ENCODE peak calls at places on chromosomes 11 and 22, in ten cellular contexts. K, A, V, I, P, H, J, E, Q and O are unnamed samples.

GRCh38 chr11:135069884-135070283 is 657.8 kb upstream of the B3GAT1 start:
- DNase-seq in I (no peak), P (no peak), K (no peak), J (no peak), Q (no peak), A (no peak), H (no peak), V (no peak), E (no peak), O (no peak)

GRCh38 chr11:12158926-12159325 is 48.5 kb downstream of the MICAL2 start:
- DNase-seq in Q (no peak), H (no peak), K (no peak), J (no peak), E (no peak), A (no peak), I (no peak), V (no peak), P (no peak), O (no peak)

GRCh38 chr11:114185436-114185835 is 110.8 kb upstream of the NNMT start:
- DNase-seq in V (peak), I (no peak), Q (no peak), E (no peak), H (no peak), J (no peak), A (no peak), K (no peak), P (no peak), O (no peak)

GRCh38 chr11:46305295-46305694 is 27.8 kb downstream of the CREB3L1 start:
- DNase-seq in Q (no peak), K (no peak), V (no peak), P (no peak), E (no peak), A (no peak), H (no peak), I (no peak), J (no peak), O (no peak)

GRCh38 chr11:14317659-14318325 is 41.2 kb downstream of the RRAS2 start:
- DNase-seq in I (no peak), Q (no peak), H (no peak), P (no peak), J (no peak), E (no peak), K (no peak), A (no peak), V (no peak), O (no peak)

GRCh38 chr11:19498986-19499669 is 213.5 kb upstream of the NAV2 start:
- DNase-seq in Q (no peak), I (no peak), A (no peak), K (no peak), P (no peak), H (no peak), J (no peak), V (no peak), E (no peak), O (no peak)

GRCh38 chr11:80930038-80930437 is 1489.2 kb upstream of the TENM4 start:
- DNase-seq in I (no peak), V (no peak), H (no peak), K (no peak), E (no peak), Q (no peak), A (no peak), J (no peak), P (no peak), O (no peak)

GRCh38 chr22:37427128-37427710 is at the start of gene ELFN2:
- DNase-seq in I (no peak), K (no peak), V (no peak), P (no peak), Q (no peak), H (peak), A (no peak), J (peak), E (no peak), O (no peak)

GRCh38 chr22:24025475-24025874 is 14.4 kb downstream of the CABIN1 start:
- DNase-seq in E (no peak), P (no peak), K (no peak), H (no peak), I (no peak), A (no peak), J (no peak), V (no peak), Q (no peak), O (no peak)

GRCh38 chr11:72721689-72722049 is 30.5 kb downstream of the ARAP1 start:
- DNase-seq in I (peak), E (no peak), Q (no peak), V (peak), P (peak), K (peak), A (peak), J (no peak), H (no peak), O (no peak)

GRCh38 chr22:37818397-37819099 is 4.6 kb upstream of the GALR3 start:
- DNase-seq in P (peak), K (peak), H (peak), E (no peak), A (peak), Q (no peak), I (no peak), V (peak), J (peak), O (peak)

GRCh38 chr22:30344447-30345200 is 12.1 kb downstream of the SF3A1 start:
- DNase-seq in I (no peak), P (no peak), K (peak), J (no peak), V (no peak), A (no peak), E (no peak), H (no peak), Q (no peak), O (no peak)

GRCh38 chr22:45497268-45497667 is 5.4 kb upstream of the FBLN1 start:
- DNase-seq in P (no peak), J (no peak), Q (no peak), V (no peak), H (no peak), K (no peak), E (no peak), I (no peak), A (no peak), O (no peak)

GRCh38 chr22:42697542-42698013 is 23.1 kb downstream of the A4GALT start:
- DNase-seq in E (no peak), Q (no peak), J (peak), P (no peak), H (no peak), V (peak), I (peak), A (no peak), K (no peak), O (no peak)

GRCh38 chr11:132496341-132496740 is 1036.0 kb downstream of the OPCML start:
- DNase-seq in P (no peak), Q (no peak), E (no peak), H (no peak), V (no peak), I (no peak), J (no peak), K (no peak), A (no peak), O (no peak)

GRCh38 chr11:72599325-72600117 is 74.7 kb downstream of the PDE2A start:
- DNase-seq in P (no peak), I (no peak), Q (no peak), K (no peak), H (no peak), V (no peak), E (no peak), A (no peak), J (no peak), O (no peak)

GRCh38 chr11:134655189-134655937 is 243.3 kb upstream of the B3GAT1 start:
- DNase-seq in J (no peak), P (no peak), V (peak), I (no peak), A (no peak), H (peak), K (no peak), Q (no peak), E (no peak), O (no peak)

GRCh38 chr11:113698515-113698914 is 7.6 kb downstream of the TMPRSS5 start:
- DNase-seq in Q (no peak), H (no peak), K (no peak), V (no peak), A (no peak), P (no peak), J (no peak), I (no peak), E (no peak), O (no peak)

GRCh38 chr11:134676516-134677287 is 264.7 kb upstream of the B3GAT1 start:
- DNase-seq in E (no peak), K (no peak), Q (no peak), V (no peak), A (no peak), J (no peak), H (no peak), P (no peak), I (no peak), O (no peak)

GRCh38 chr22:37781434-37782059 is 26.2 kb upstream of the GCAT start:
- DNase-seq in J (no peak), H (no peak), V (no peak), I (no peak), Q (no peak), K (no peak), A (no peak), P (no peak), E (no peak), O (no peak)

GRCh38 chr22:31944700-31945477 is 554 bp downstream of the YWHAH start:
- DNase-seq in Q (no peak), I (no peak), J (peak), A (peak), E (no peak), K (peak), P (no peak), H (peak), V (peak), O (peak)

GRCh38 chr11:108226036-108226435 is 3.2 kb downstream of the ATM start:
- DNase-seq in I (no peak), E (no peak), J (no peak), Q (no peak), P (no peak), A (no peak), V (no peak), H (no peak), K (no peak), O (no peak)

GRCh38 chr11:95372097-95372656 is 141.2 kb upstream of the SESN3 start:
- DNase-seq in H (no peak), J (no peak), I (no peak), A (no peak), E (no peak), Q (no peak), K (no peak), V (no peak), P (no peak), O (no peak)

GRCh38 chr22:24578355-24579241 is 14.3 kb downstream of the LRRC75B start:
- DNase-seq in J (no peak), Q (no peak), E (no peak), V (no peak), I (peak), K (no peak), H (no peak), P (no peak), A (no peak), O (no peak)

GRCh38 chr22:43539572-43540533 is 128.0 kb downstream of the MPPED1 start:
- DNase-seq in K (no peak), A (no peak), H (no peak), P (no peak), I (no peak), E (no peak), J (no peak), V (peak), Q (no peak), O (no peak)

GRCh38 chr11:114026355-114026754 is 33.2 kb upstream of the ZBTB16 start:
- DNase-seq in V (peak), I (no peak), P (no peak), A (no peak), K (peak), H (no peak), Q (no peak), E (no peak), J (no peak), O (no peak)

GRCh38 chr11:19772480-19772879 is 59.8 kb downstream of the NAV2 start:
- DNase-seq in P (no peak), J (no peak), I (no peak), V (no peak), H (no peak), E (no peak), K (no peak), Q (no peak), A (no peak), O (no peak)

GRCh38 chr11:66230978-66231377 is 37.5 kb upstream of the RAB1B start:
- DNase-seq in K (no peak), I (no peak), H (no peak), E (no peak), A (no peak), V (no peak), P (no peak), Q (no peak), J (no peak), O (no peak)

GRCh38 chr11:27218498-27219038 is 144.4 kb downstream of the CCDC34 start:
- DNase-seq in I (no peak), P (no peak), E (no peak), Q (no peak), K (no peak), H (no peak), V (no peak), A (no peak), J (no peak), O (no peak)

GRCh38 chr22:19932367-19933206 is 9.0 kb upstream of the COMT start:
- DNase-seq in K (no peak), Q (no peak), P (no peak), J (no peak), I (no peak), H (no peak), E (no peak), A (no peak), V (no peak), O (no peak)

GRCh38 chr11:69841859-69842698 is 22.9 kb upstream of the FGF3 start:
- DNase-seq in A (peak), P (no peak), H (no peak), J (no peak), V (peak), K (peak), E (no peak), I (no peak), Q (no peak), O (peak)

GRCh38 chr11:61075891-61076290 is 26.4 kb upstream of the CD5 start:
- DNase-seq in P (no peak), I (no peak), Q (no peak), V (peak), E (peak), K (no peak), A (no peak), H (no peak), J (peak), O (no peak)

GRCh38 chr11:125376856-125377255 is 119.2 kb downstream of the FEZ1 start:
- DNase-seq in E (peak), K (no peak), Q (no peak), H (no peak), V (no peak), P (no peak), J (no peak), A (no peak), I (no peak), O (no peak)

GRCh38 chr22:25051983-25052710 is 99.6 kb downstream of the KIAA1671 start:
- DNase-seq in P (no peak), J (peak), E (no peak), K (no peak), H (no peak), I (no peak), V (peak), A (no peak), Q (no peak), O (no peak)

GRCh38 chr11:33500865-33501479 is 199.7 kb downstream of the C11orf91 start:
- DNase-seq in Q (no peak), K (no peak), J (no peak), E (no peak), I (no peak), H (no peak), P (no peak), A (no peak), V (no peak), O (no peak)